ENCODE peak calls at places on chromosomes 6 and 20, in seven cellular contexts. W is IMR-90, C is H9, Z is neuronal stem cell, X is mesenchymal stem cell, M is H1, D is trophoblast cell. V is an unnamed sample.

GRCh38 chr6:37171141-37171969 is 1.4 kb downstream of the PIM1 start:
- DNase-seq in Z (peak), M (peak), X (peak), W (peak), C (peak), D (peak), V (peak)

GRCh38 chr20:9480066-9480465 is 34.3 kb upstream of the LAMP5 start:
- DNase-seq in Z (no peak), X (no peak), C (no peak), W (no peak), M (no peak), D (no peak), V (no peak)

GRCh38 chr6:26420607-26421235 is 18.6 kb downstream of the BTN3A1 start:
- DNase-seq in X (peak), Z (peak), D (peak), W (peak), M (peak), C (peak), V (peak)

GRCh38 chr6:35449287-35449881 is 2.8 kb upstream of the FANCE start:
- DNase-seq in Z (peak), X (peak), W (peak), C (no peak), D (no peak), M (peak), V (peak)

GRCh38 chr6:116562019-116562403 is 8.5 kb downstream of the CALHM4 start:
- DNase-seq in C (no peak), X (no peak), W (no peak), D (no peak), Z (no peak), M (no peak), V (no peak)

GRCh38 chr6:7067305-7067704 is 40.5 kb upstream of the RREB1 start:
- DNase-seq in C (no peak), W (no peak), Z (no peak), D (no peak), X (peak), M (no peak), V (no peak)

GRCh38 chr6:97240222-97240621 is 42.8 kb downstream of the MMS22L start:
- DNase-seq in M (no peak), D (no peak), X (no peak), W (peak), Z (no peak), C (no peak), V (no peak)

GRCh38 chr20:986733-987355 is 15.3 kb downstream of the RSPO4 start:
- DNase-seq in Z (no peak), M (no peak), D (no peak), C (no peak), W (no peak), X (no peak), V (peak)

GRCh38 chr20:8154636-8155035 is 22.6 kb downstream of the PLCB1 start:
- DNase-seq in M (no peak), D (no peak), C (no peak), X (peak), W (no peak), Z (no peak), V (no peak)

GRCh38 chr6:159128978-159129377 is 40.2 kb upstream of the FNDC1 start:
- DNase-seq in W (no peak), X (no peak), D (no peak), C (no peak), Z (no peak), M (no peak), V (no peak)

GRCh38 chr20:49507741-49508434 is 25.4 kb upstream of the KCNB1 start:
- DNase-seq in X (no peak), D (no peak), W (no peak), M (no peak), C (no peak), Z (no peak), V (no peak)

GRCh38 chr20:59421089-59421488 is 120.7 kb downstream of the EDN3 start:
- DNase-seq in D (no peak), W (no peak), Z (no peak), X (no peak), C (no peak), M (no peak), V (no peak)

GRCh38 chr20:23042270-23042669 is 7.2 kb downstream of the SSTR4 start:
- DNase-seq in M (no peak), D (no peak), C (no peak), X (no peak), W (no peak), Z (no peak), V (no peak)

GRCh38 chr6:137033828-137034227 is 10.9 kb downstream of the IL20RA start:
- DNase-seq in M (no peak), C (no peak), W (no peak), D (no peak), Z (no peak), X (peak), V (no peak)

GRCh38 chr20:60249436-60249835 is 291.2 kb downstream of the CDH26 start:
- DNase-seq in M (no peak), C (no peak), Z (no peak), D (peak), X (peak), W (peak), V (peak)

GRCh38 chr20:50580016-50580747 is 70.0 kb downstream of the PTPN1 start:
- DNase-seq in M (peak), C (peak), W (peak), Z (peak), X (peak), D (peak), V (peak)

GRCh38 chr6:134544737-134545136 is 226.8 kb upstream of the SGK1 start:
- DNase-seq in C (no peak), X (no peak), D (no peak), Z (no peak), W (no peak), M (no peak), V (no peak)

GRCh38 chr6:14506656-14507242 is 389.2 kb downstream of the CD83 start:
- DNase-seq in Z (no peak), C (no peak), W (no peak), X (no peak), M (no peak), D (no peak), V (no peak)

DNA sequence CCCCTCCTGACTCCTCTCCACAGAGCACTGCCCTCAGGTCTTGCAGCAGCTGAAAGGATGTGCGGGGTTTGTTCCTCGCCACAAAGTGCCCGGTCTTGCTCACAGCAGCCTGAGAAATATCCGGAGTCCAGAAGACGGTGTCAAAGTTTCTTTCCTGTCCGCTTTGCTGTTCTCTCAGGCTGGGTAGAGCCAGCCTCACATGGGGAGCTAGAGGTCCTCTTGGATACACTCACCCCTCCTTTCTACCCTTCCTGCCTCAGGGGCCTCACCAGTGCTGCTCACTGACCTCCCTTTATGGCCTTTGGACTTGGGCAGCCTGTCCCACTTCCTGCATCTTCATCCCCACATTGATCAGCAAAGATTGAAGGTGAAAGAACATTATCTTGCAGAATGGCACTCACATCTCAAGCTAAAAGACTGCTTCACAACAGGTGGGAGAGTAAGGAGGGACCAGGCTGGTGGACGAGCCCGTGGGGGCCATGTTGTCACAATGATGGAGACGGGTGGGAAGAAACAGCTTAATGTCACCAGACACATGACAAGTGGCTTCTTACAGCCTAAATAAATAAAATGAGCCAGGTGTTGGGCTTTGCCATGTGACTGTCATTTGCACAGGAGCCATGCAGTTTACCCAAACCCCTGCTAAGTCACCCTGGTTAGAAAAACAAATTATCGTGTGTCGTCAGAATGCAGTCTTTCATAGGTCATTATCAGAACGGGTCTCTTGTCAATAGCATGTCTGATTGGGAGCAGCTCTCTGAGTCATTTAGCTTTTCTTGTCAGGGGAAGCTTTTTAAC is 18.3 kb downstream of the BTBD3 start:
- DNase-seq in M (no peak), X (no peak), W (no peak), D (no peak), C (no peak), Z (no peak), V (peak)
- H2AK5ac ChIP-seq in M (no peak), X (no peak), W (no peak), D (no peak), C (no peak), Z (no peak), V (no peak)

DNA sequence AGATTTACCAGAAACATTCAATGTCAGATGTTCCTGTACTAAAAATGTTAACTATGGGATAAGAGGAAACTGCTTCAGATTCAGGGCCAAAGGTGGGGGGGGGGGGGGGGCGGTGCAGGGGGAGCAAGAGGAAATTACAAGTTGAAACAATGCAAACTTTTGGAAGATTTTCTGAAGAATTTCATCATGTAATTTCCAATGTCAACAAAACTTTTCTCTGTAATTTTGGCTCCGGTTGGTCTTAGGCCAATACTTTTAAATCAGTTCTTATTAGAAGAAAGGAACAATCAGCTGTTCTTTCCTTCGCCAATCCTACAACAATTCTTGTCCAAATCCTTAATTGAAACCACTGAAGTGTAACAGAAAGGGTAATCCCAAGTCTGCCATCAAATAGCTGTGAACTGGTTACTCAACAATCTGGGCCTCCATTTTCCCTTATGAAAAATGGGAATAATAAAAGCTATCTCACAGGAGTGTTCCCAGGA is 13.1 kb downstream of the UQCC1 start:
- DNase-seq in X (no peak), Z (no peak), D (no peak), M (no peak), W (peak), C (no peak), V (no peak)
- H2BK120ac ChIP-seq in X (no peak), Z (no peak), D (no peak), M (no peak), W (no peak), C (no peak), V (no peak)

GRCh38 chr20:4183361-4183760 is 168.0 kb upstream of the RNF24 start:
- DNase-seq in C (no peak), X (no peak), D (no peak), W (no peak), Z (no peak), M (no peak), V (no peak)
- H2AK5ac ChIP-seq in C (no peak), X (no peak), D (no peak), W (no peak), Z (no peak), M (no peak), V (no peak)

DNA sequence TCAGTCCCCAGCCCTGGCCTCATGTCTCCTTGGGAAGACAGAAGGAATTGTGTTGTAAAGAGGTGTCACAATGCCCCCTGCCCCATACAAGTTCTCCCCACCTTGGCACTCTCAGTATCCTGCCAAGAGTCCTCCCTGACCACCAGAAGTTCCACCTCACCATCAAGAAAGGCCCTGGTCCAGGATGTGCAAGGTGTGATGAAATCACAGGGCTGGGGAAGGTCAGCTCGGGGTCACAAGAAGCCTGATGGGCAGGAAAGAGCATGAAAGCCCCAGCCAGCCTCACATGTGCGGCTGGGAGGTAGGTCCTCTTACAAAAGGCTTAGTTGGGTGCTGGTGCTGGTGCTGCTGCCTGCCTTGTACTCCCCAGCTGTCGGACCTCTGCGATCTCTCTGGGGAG is 12.9 kb upstream of the C6orf132 start:
- DNase-seq in Z (no peak), D (no peak), W (no peak), M (no peak), X (no peak), C (no peak), V (no peak)
- H2BK120ac ChIP-seq in Z (peak), D (no peak), W (no peak), M (no peak), X (no peak), C (no peak), V (no peak)

GRCh38 chr20:37727247-37727956 is 33.6 kb downstream of the CTNNBL1 start:
- DNase-seq in M (no peak), D (peak), W (no peak), X (peak), C (no peak), Z (peak), V (peak)
- H2AK5ac ChIP-seq in M (no peak), D (no peak), W (no peak), X (no peak), C (no peak), Z (no peak), V (no peak)

GRCh38 chr6:3077430-3077829 is 9.1 kb downstream of the RIPK1 start:
- DNase-seq in Z (no peak), M (no peak), W (no peak), X (no peak), D (no peak), C (no peak), V (no peak)
- H2BK120ac ChIP-seq in Z (no peak), M (peak), W (no peak), X (no peak), D (no peak), C (no peak), V (no peak)

DNA sequence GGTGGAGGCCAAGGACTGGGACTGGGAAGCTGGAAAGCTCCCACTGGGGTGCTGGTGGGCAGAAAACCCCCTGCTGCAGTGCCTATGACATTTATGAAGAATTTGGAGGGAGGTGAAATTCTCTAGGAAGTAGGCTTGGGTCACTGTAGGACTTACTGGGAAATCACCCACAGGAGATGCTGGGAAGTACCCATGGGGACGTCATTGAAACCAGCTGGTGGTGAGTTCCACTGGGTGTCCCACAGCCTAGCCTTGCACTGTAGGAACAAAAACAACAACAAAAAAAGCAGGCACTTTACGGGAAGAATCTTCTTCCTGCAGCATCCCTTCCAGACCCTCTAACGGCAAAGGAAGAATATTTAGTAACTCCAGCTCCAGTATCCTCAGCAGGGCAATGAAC is 26.2 kb downstream of the VIP start:
- DNase-seq in D (no peak), C (no peak), Z (no peak), W (no peak), X (no peak), M (no peak), V (no peak)
- H2AK5ac ChIP-seq in D (no peak), C (no peak), Z (no peak), W (no peak), X (no peak), M (no peak), V (no peak)

DNA sequence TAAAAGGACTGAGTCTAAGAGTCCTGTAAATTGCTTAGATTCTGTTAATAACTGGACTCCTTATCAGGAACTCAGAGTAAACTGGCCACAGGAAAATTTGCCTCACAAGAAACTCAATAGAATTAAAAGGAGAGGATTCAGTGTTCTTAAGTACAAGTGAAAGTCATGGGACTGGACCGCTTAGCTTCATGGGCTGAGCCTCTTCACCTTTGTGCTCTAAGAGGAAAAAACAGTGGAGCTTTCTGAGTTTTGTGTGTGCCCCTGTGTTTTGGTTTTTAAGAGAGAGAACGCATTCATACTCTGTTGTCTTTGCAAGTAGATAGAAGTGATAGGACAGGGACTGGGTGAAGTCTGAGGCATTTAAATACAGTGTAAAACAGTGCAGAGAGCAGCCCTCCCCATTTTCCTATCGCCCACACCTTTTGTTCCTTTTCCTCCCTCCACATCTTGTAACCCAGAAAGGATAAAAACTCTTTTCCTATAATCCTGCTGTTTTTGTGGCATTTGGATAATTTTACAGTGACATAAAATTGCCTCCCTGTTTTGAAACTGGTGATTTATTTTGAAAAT is 49.6 kb downstream of the FOXO3 start:
- DNase-seq in X (no peak), M (no peak), Z (no peak), W (no peak), D (no peak), C (no peak), V (no peak)
- H2BK120ac ChIP-seq in X (no peak), M (no peak), Z (no peak), W (no peak), D (no peak), C (no peak), V (no peak)